ENCODE peak calls at places on chromosomes 13 and 19, in six cellular contexts. Z, O, P, E, I and V are unnamed samples.

GRCh38 chr19:1449467-1450442 is at the start of gene APC2:
- DNase-seq in Z (no peak), O (peak; percentile 54), E (no peak), P (no peak), I (no peak), V (no peak)

GRCh38 chr19:16801599-16801998 is 27.6 kb upstream of the SIN3B start:
- DNase-seq in I (no peak), E (peak; percentile 54), P (no peak), Z (no peak), O (no peak), V (no peak)

GRCh38 chr19:31255174-31255862 is 93.9 kb downstream of the TSHZ3 start:
- DNase-seq in I (no peak), P (no peak), Z (no peak), E (no peak), O (no peak), V (no peak)

GRCh38 chr19:56282809-56283208 is 10.3 kb downstream of the EDDM13 start:
- DNase-seq in P (no peak), Z (no peak), E (no peak), I (no peak), O (no peak), V (no peak)

GRCh38 chr19:33005440-33005839 is 33.4 kb downstream of the FAAP24 start:
- DNase-seq in P (no peak), E (no peak), Z (no peak), O (no peak), I (no peak), V (no peak)

GRCh38 chr13:92802776-92803175 is 423.8 kb upstream of the GPC6 start:
- DNase-seq in P (no peak), E (no peak), O (no peak), Z (no peak), I (no peak), V (no peak)

GRCh38 chr13:100269837-100270236 is 180.9 kb downstream of the PCCA start:
- DNase-seq in E (peak; percentile 53), P (no peak), O (no peak), Z (no peak), I (peak; percentile 67), V (no peak)

GRCh38 chr19:11587973-11588631 is 9.2 kb upstream of the ZNF627 start:
- DNase-seq in O (no peak), I (no peak), P (no peak), E (no peak), Z (no peak), V (no peak)

GRCh38 chr13:40318366-40318765 is 348.1 kb downstream of the FOXO1 start:
- DNase-seq in E (peak; percentile 49), Z (no peak), O (no peak), I (peak; percentile 53), P (no peak), V (no peak)

GRCh38 chr13:80040219-80040976 is 300.5 kb downstream of the SPRY2 start:
- DNase-seq in E (no peak), Z (no peak), P (no peak), I (no peak), O (no peak), V (no peak)

GRCh38 chr19:41304706-41305483 is 5.1 kb upstream of the CCDC97 start:
- DNase-seq in E (no peak), I (no peak), Z (no peak), O (no peak), P (no peak), V (no peak)

GRCh38 chr13:45737571-45738002 is 35.5 kb downstream of the CBY2 start:
- DNase-seq in E (no peak), Z (no peak), O (no peak), P (peak; percentile 6), I (no peak), V (no peak)

GRCh38 chr13:53064721-53065120 is 36.1 kb downstream of the OLFM4 start:
- DNase-seq in O (no peak), E (no peak), Z (no peak), I (no peak), P (no peak), V (no peak)

GRCh38 chr19:38774181-38774950 is 1.0 kb upstream of the LGALS7 start:
- DNase-seq in E (no peak), I (no peak), O (no peak), Z (no peak), P (no peak), V (no peak)

GRCh38 chr13:65744761-65745160 is 1485.4 kb downstream of the PCDH9 start:
- DNase-seq in P (no peak), E (no peak), I (no peak), Z (no peak), O (no peak), V (no peak)

GRCh38 chr19:55473613-55474012 is 2.8 kb upstream of the ZNF628 start:
- DNase-seq in Z (no peak), I (no peak), O (no peak), P (no peak), E (no peak), V (no peak)

GRCh38 chr13:99768986-99769385 is 202.6 kb downstream of the ZIC5 start:
- DNase-seq in P (no peak), I (no peak), O (no peak), Z (no peak), E (no peak), V (no peak)

GRCh38 chr19:54523403-54523802 is 20.8 kb downstream of the LAIR2 start:
- DNase-seq in P (no peak), E (no peak), Z (no peak), O (no peak), I (no peak), V (no peak)

GRCh38 chr13:50417597-50417996 is 402.4 kb downstream of the KCNRG start:
- DNase-seq in I (peak; percentile 44), E (no peak), O (no peak), P (no peak), Z (no peak), V (no peak)

GRCh38 chr19:9309139-9309973 is at the start of gene ZNF699:
- DNase-seq in Z (peak; percentile 99), E (peak; percentile 99), P (peak; percentile 99), I (peak; percentile 99), O (peak; percentile 97), V (peak; percentile 94)
- H3K27ac ChIP-seq in Z (peak within 1 kb of the TSS; percentile 95), E (peak within 1 kb of the TSS; percentile 95), P (peak within 1 kb of the TSS; percentile 58), I (peak within 1 kb of the TSS; percentile 87), O (peak within 1 kb of the TSS; percentile 90), V (peak within 1 kb of the TSS; percentile 98)

GRCh38 chr13:78867655-78868054 is 208.7 kb upstream of the OBI1 start:
- DNase-seq in P (no peak), I (no peak), O (no peak), E (no peak), Z (no peak), V (no peak)
- H3K27ac ChIP-seq in P (no peak overlapping the region), I (no peak overlapping the region), O (no peak overlapping the region), E (no peak overlapping the region), Z (no peak overlapping the region), V (no peak overlapping the region)

DNA sequence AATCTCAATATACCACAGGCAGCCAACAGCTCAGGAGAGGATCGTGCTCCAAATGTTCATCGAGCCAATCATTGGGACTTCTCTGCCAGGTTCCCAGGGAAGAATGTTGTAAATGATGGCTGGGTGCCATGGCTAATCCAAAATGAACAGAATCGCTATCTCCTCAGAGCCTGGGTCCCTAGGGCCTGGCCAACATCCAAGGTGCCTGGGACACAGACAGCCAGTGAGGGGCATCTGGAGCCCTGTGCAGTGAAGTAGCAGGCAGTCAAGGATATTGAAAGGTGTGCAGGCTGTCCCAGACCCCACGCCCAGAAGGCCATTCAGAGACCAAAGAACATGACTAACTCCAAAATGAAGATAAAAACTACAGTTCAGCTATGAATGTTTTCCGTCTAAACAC is 37.7 kb downstream of the BRD4 start:
- DNase-seq in P (no peak), O (no peak), E (peak; percentile 47), I (no peak), Z (no peak), V (no peak)
- H3K27ac ChIP-seq in P (peak overlapping the region; percentile 68), O (no peak overlapping the region), E (no peak overlapping the region), I (no peak overlapping the region), Z (peak overlapping the region; percentile 65), V (no peak overlapping the region)

DNA sequence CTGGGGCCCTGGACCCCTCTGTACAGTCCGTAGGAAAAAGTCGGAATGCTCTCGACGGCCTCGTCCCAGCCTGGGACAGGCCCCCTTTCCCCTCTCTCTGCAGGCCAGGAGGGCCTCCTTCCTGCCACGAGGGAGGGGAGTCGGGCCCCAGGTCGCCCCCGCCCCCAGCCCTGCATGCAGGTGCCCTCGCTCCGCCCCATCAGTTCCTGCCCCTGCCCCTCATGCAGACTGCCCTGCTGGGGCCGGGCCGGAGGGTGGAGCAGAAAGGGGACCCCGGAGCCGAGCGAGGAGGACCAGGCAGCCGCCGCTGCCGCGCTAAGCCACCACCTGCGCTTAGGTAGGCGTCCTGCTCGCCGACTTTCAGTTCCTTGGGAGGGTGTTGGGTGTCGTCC is 7.3 kb downstream of the LYL1 start:
- DNase-seq in I (no peak), P (peak; percentile 35), Z (no peak), E (no peak), O (no peak), V (no peak)
- H3K27ac ChIP-seq in I (no peak overlapping the region), P (no peak overlapping the region), Z (peak overlapping the region; percentile 92), E (no peak overlapping the region), O (no peak overlapping the region), V (peak overlapping the region; percentile 42)

GRCh38 chr13:43804461-43805070 is 17.8 kb upstream of the ENOX1 start:
- DNase-seq in Z (no peak), E (peak; percentile 17), O (peak; percentile 23), I (no peak), P (peak; percentile 10), V (no peak)
- H3K27ac ChIP-seq in Z (no peak overlapping the region), E (no peak overlapping the region), O (no peak overlapping the region), I (no peak overlapping the region), P (no peak overlapping the region), V (no peak overlapping the region)